ENCODE peak calls at places on chromosome 12, in four cellular contexts. Q is IMR-90, A is mesendoderm, V is H1. F is an unnamed sample.

GRCh38 chr12:93361159-93361919 is 16.4 kb upstream of the NUDT4 start:
- DNase-seq in Q (peak; percentile 39), A (peak; percentile 8), V (no peak), F (no peak)

GRCh38 chr12:111753144-111753881 is 13.4 kb upstream of the ALDH2 start:
- DNase-seq in Q (peak; percentile 61), A (peak; percentile 71), V (peak; percentile 80), F (peak; percentile 80)

GRCh38 chr12:57173683-57174082 is 26.3 kb upstream of the LRP1-AS start:
- DNase-seq in Q (no peak), A (no peak), V (no peak), F (no peak)

GRCh38 chr12:3002636-3003035 is 43.4 kb downstream of the TEAD4 start:
- DNase-seq in Q (no peak), A (no peak), V (no peak), F (no peak)

GRCh38 chr12:69633061-69633460 is 22.4 kb upstream of the LRRC10 start:
- DNase-seq in Q (no peak), A (peak; percentile 51), V (no peak), F (no peak)

GRCh38 chr12:62190921-62191746 is 69.1 kb upstream of the USP15 start:
- DNase-seq in Q (peak; percentile 23), A (peak; percentile 32), V (peak; percentile 71), F (peak; percentile 65)

GRCh38 chr12:26696048-26696612 is 136.9 kb downstream of the ITPR2 start:
- DNase-seq in Q (no peak), A (no peak), V (no peak), F (no peak)

GRCh38 chr12:85923767-85924331 is 49.8 kb downstream of the NTS start:
- DNase-seq in Q (peak; percentile 49), A (peak; percentile 33), V (no peak), F (no peak)

GRCh38 chr12:95836185-95836609 is 22.6 kb upstream of the SNRPF start:
- DNase-seq in Q (peak; percentile 78), A (no peak), V (no peak), F (no peak)

GRCh38 chr12:53325539-53326061 is 4.2 kb upstream of the AAAS start:
- DNase-seq in Q (no peak), A (peak; percentile 32), V (peak; percentile 69), F (peak; percentile 60)

GRCh38 chr12:21991526-21991925 is 50.3 kb upstream of the ABCC9 start:
- DNase-seq in Q (no peak), A (no peak), V (no peak), F (no peak)

GRCh38 chr12:46366771-46367170 is 5.8 kb downstream of the SLC38A2 start:
- DNase-seq in Q (no peak), A (no peak), V (no peak), F (no peak)

GRCh38 chr12:59055204-59055839 is 135.0 kb upstream of the LRIG3 start:
- DNase-seq in Q (peak; percentile 83), A (peak; percentile 46), V (no peak), F (no peak)

GRCh38 chr12:6647083-6647604 is at the start of gene ACRBP:
- DNase-seq in Q (peak; percentile 14), A (peak; percentile 64), V (peak; percentile 86), F (peak; percentile 86)

GRCh38 chr12:66678640-66679268 is at the start of gene GRIP1:
- DNase-seq in Q (no peak), A (peak; percentile 80), V (no peak), F (no peak)

GRCh38 chr12:43482311-43483085 is 69.5 kb downstream of the ADAMTS20 start:
- DNase-seq in Q (no peak), A (no peak), V (no peak), F (no peak)

GRCh38 chr12:12282761-12283160 is 15.9 kb upstream of the LRP6 start:
- DNase-seq in Q (peak; percentile 85), A (peak; percentile 44), V (no peak), F (no peak)

GRCh38 chr12:52601671-52602070 is 408 bp upstream of the KRT72 start:
- DNase-seq in Q (no peak), A (peak; percentile 11), V (peak; percentile 31), F (peak; percentile 20)

DNA sequence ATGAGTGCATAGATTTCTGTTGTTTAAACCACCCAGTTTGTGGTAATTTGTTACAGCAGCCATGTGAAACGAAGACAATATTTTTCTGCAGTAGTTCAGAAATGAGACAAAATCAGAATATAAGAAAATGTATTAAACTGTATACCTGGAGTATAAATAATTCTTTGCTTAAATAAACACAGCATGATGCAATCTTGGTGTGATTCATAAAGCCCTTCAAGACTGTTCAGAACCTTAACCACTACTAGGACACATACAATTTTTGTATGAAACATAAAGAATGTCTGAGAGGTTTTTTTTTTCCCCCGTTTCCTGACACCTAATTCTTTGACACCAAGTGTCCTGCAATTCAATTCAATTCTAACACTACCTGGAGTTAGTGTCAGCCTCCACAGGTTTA is 10.5 kb downstream of the C12orf75 start:
- DNase-seq in Q (peak; percentile 87), A (no peak), V (no peak), F (no peak)
- H3K56ac ChIP-seq in Q (no peak overlapping the region), A (no peak overlapping the region), V (no peak overlapping the region), F (no peak overlapping the region)

GRCh38 chr12:78187741-78188140 is 357.0 kb downstream of the NAV3 start:
- DNase-seq in Q (no peak), A (peak; percentile 3), V (no peak), F (no peak)

GRCh38 chr12:78185109-78185508 is 354.4 kb downstream of the NAV3 start:
- DNase-seq in Q (peak; percentile 70), A (no peak), V (no peak), F (no peak)

GRCh38 chr12:78183854-78184253 is 353.2 kb downstream of the NAV3 start:
- DNase-seq in Q (peak; percentile 37), A (peak; percentile 44), V (no peak), F (no peak)

GRCh38 chr12:78185651-78186050 is 355.0 kb downstream of the NAV3 start:
- DNase-seq in Q (no peak), A (no peak), V (no peak), F (no peak)

GRCh38 chr12:78186670-78187069 is 356.0 kb downstream of the NAV3 start:
- DNase-seq in Q (no peak), A (peak; percentile 4), V (no peak), F (no peak)
- H3K56ac ChIP-seq in Q (no peak overlapping the region), A (no peak overlapping the region), V (no peak overlapping the region), F (no peak overlapping the region)

GRCh38 chr12:4807813-4808212 is 87.6 kb downstream of the GALNT8 start:
- DNase-seq in Q (no peak), A (no peak), V (no peak), F (no peak)

GRCh38 chr12:4809013-4809448 is 88.8 kb downstream of the GALNT8 start:
- DNase-seq in Q (no peak), A (peak; percentile 85), V (peak; percentile 71), F (peak; percentile 90)

GRCh38 chr12:4810219-4810671 is 90.0 kb downstream of the GALNT8 start:
- DNase-seq in Q (no peak), A (no peak), V (peak; percentile 69), F (no peak)

GRCh38 chr12:4807116-4807783 is 87.0 kb downstream of the GALNT8 start:
- DNase-seq in Q (no peak), A (no peak), V (no peak), F (no peak)

GRCh38 chr12:4809449-4810218 is 89.4 kb downstream of the GALNT8 start:
- DNase-seq in Q (no peak), A (peak; percentile 53), V (peak; percentile 73), F (peak; percentile 65)
- H3K56ac ChIP-seq in Q (no peak overlapping the region), A (peak overlapping the region; percentile 68), V (no peak overlapping the region), F (no peak overlapping the region)

GRCh38 chr12:106342397-106343212 is 14.9 kb upstream of the POLR3B start:
- DNase-seq in Q (peak; percentile 75), A (no peak), V (no peak), F (no peak)
- H3K56ac ChIP-seq in Q (no peak overlapping the region), A (no peak overlapping the region), V (no peak overlapping the region), F (no peak overlapping the region)

GRCh38 chr12:234891-235415 is 21.0 kb upstream of the SLC6A12 start:
- DNase-seq in Q (no peak), A (no peak), V (no peak), F (peak; percentile 20)
- H3K56ac ChIP-seq in Q (no peak overlapping the region), A (no peak overlapping the region), V (no peak overlapping the region), F (no peak overlapping the region)

F was measured in H9.